ENCODE peak calls at places on chromosome X, in seven cellular contexts. K is dorsolateral prefrontal cortex; Z is CD8-positive, alpha-beta memory T cell; M is aorta; P is neuronal stem cell; I is MM.1S; R is lung. E is an unnamed sample.

GRCh38 chrX:115525486-115525885 is 35.5 kb upstream of the PLS3 start:
- DNase-seq in Z (no peak), K (no peak), I (no peak), P (no peak), M (no peak), R (peak), E (no peak)

GRCh38 chrX:267771-268261 is 13.4 kb upstream of the PLCXD1 start:
- DNase-seq in K (no peak), R (no peak), I (no peak), P (no peak), Z (no peak), M (peak), E (no peak)

GRCh38 chrX:130413415-130413814 is 11.6 kb downstream of the RBMX2 start:
- DNase-seq in P (no peak), M (no peak), I (no peak), K (no peak), R (no peak), Z (no peak), E (peak)

GRCh38 chrX:10656214-10656613 is 35.8 kb upstream of the MID1 start:
- DNase-seq in K (no peak), R (no peak), Z (no peak), P (no peak), M (no peak), I (no peak), E (no peak)

GRCh38 chrX:34559325-34559724 is 97.8 kb downstream of the TMEM47 start:
- DNase-seq in I (peak), M (no peak), Z (no peak), P (no peak), R (no peak), K (no peak), E (no peak)

GRCh38 chrX:111145878-111146277 is 49.9 kb downstream of the PAK3 start:
- DNase-seq in K (no peak), M (no peak), R (no peak), P (no peak), Z (no peak), I (no peak), E (no peak)

GRCh38 chrX:7347465-7347864 is 199.5 kb upstream of the PUDP start:
- DNase-seq in R (no peak), P (no peak), I (no peak), Z (no peak), M (no peak), K (no peak), E (no peak)

GRCh38 chrX:48560681-48561080 is 13.6 kb upstream of the RBM3 start:
- DNase-seq in M (no peak), R (no peak), K (no peak), I (no peak), Z (no peak), P (no peak), E (no peak)

GRCh38 chrX:132467029-132467428 is 21.8 kb downstream of the MBNL3 start:
- DNase-seq in M (no peak), P (no peak), I (no peak), K (no peak), Z (no peak), R (no peak), E (no peak)

GRCh38 chrX:51825432-51825831 is 68.0 kb upstream of the MAGED1 start:
- DNase-seq in Z (no peak), P (no peak), K (no peak), R (no peak), M (no peak), I (peak), E (no peak)

GRCh38 chrX:122552291-122552800 is 631.7 kb upstream of the GRIA3 start:
- DNase-seq in P (no peak), I (no peak), K (no peak), Z (no peak), M (no peak), R (no peak), E (no peak)

GRCh38 chrX:70436380-70436779 is 8.3 kb upstream of the DLG3 start:
- DNase-seq in Z (no peak), P (no peak), K (no peak), M (no peak), I (no peak), R (no peak), E (no peak)

GRCh38 chrX:70433848-70434351 is 10.7 kb upstream of the DLG3 start:
- DNase-seq in R (peak), I (peak), Z (peak), M (peak), P (peak), K (peak), E (peak)

GRCh38 chrX:70434914-70435586 is 9.6 kb upstream of the DLG3 start:
- DNase-seq in K (no peak), P (no peak), R (no peak), M (no peak), I (peak), Z (peak), E (no peak)

GRCh38 chrX:70434352-70434866 is 10.2 kb upstream of the DLG3 start:
- DNase-seq in I (peak), P (peak), M (peak), K (peak), R (peak), Z (peak), E (no peak)

GRCh38 chrX:70432936-70433847 is 10.1 kb downstream of the GDPD2 start:
- DNase-seq in I (peak), K (no peak), R (no peak), Z (no peak), P (no peak), M (no peak), E (no peak)
- H3K27ac ChIP-seq in I (peak), K (no peak), R (no peak), Z (peak), P (no peak), M (no peak), E (no peak)

GRCh38 chrX:120561634-120562568 is 1.1 kb upstream of the CUL4B start:
- DNase-seq in I (no peak), P (no peak), K (no peak), Z (no peak), M (no peak), R (no peak), E (no peak)

GRCh38 chrX:120560842-120561633 is at the start of gene CUL4B:
- DNase-seq in M (peak), I (peak), R (peak), K (peak), Z (peak), P (peak), E (peak)

GRCh38 chrX:120564925-120565324 is 4.2 kb upstream of the CUL4B start:
- DNase-seq in Z (no peak), I (no peak), R (no peak), P (no peak), M (no peak), K (no peak), E (no peak)

GRCh38 chrX:120560405-120560841 is 339 bp downstream of the CUL4B start:
- DNase-seq in M (no peak), I (peak), Z (peak), R (peak), P (no peak), K (no peak), E (peak)

GRCh38 chrX:120562569-120562926 is 1.8 kb upstream of the CUL4B start:
- DNase-seq in Z (no peak), K (no peak), I (no peak), M (no peak), P (no peak), R (no peak), E (no peak)
- H3K4me3 ChIP-seq in Z (no peak), K (no peak), I (no peak), M (no peak), P (no peak), R (no peak), E (no peak)

DNA sequence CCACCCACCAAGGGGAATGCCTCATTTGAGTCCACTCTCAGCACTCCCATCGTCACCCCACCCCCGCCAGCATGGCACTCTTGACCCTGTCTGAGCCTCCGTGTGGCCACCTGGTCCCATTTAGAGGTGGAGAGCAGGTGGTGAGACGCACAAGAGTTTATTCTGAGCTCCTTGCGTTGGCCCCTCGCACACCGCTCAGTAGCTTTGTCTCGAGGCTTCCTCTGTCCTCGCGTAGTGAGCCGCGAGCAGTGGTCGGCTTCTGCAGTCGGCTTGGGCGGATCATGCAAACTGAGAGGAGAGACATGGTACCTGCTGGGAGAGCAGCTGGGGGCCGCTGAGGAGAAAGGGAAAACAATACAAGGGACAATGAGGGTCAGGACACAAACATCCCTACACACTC is 48.4 kb upstream of the ZNF157 start:
- DNase-seq in P (peak), R (no peak), K (no peak), M (peak), Z (no peak), I (no peak), E (no peak)
- H3K27ac ChIP-seq in P (peak), R (no peak), K (no peak), M (no peak), Z (no peak), I (no peak), E (no peak)

DNA sequence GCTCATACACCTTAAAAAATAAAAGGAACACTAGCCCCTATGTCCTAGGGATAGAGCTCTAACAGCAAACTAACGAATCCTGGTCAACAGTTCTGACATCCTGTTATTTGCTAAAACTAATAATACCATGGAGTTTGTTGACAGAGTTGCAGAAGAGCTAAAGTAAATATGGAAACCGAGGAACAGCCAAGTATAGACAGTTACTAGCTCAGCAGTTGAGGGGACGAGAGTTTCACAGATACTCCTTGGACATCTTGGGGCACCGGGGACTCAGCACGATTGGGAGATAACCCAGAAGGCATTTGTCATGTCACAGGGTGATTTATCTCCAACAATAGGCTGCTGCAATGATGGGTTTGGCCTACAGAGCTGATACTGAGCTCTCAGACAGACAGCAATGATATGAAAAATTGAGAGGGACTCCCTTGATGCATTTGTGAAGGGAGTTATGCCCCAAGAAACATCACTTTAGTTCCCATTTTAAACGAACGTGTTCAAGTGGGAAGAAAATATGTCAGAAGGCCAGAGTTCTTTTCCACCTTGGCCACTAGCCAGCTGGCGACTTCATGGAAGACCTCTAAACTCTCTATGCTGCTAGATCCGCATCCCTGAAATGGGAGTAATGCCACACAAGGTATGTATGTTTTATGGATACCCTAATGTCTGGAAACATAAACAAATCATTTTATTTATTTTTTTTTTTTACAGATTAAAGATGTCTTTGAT is 48.6 kb downstream of the TSC22D3 start:
- DNase-seq in P (no peak), M (peak), K (no peak), I (no peak), Z (no peak), R (no peak), E (no peak)
- H3K4me3 ChIP-seq in P (no peak), M (no peak), K (no peak), I (no peak), Z (no peak), R (no peak), E (no peak)

GRCh38 chrX:118824173-118824782 is 654 bp downstream of the ZCCHC12 start:
- DNase-seq in I (no peak), Z (no peak), R (no peak), M (no peak), K (no peak), P (no peak), E (no peak)
- H3K27ac ChIP-seq in I (no peak), Z (no peak), R (no peak), M (no peak), K (no peak), P (no peak), E (no peak)

DNA sequence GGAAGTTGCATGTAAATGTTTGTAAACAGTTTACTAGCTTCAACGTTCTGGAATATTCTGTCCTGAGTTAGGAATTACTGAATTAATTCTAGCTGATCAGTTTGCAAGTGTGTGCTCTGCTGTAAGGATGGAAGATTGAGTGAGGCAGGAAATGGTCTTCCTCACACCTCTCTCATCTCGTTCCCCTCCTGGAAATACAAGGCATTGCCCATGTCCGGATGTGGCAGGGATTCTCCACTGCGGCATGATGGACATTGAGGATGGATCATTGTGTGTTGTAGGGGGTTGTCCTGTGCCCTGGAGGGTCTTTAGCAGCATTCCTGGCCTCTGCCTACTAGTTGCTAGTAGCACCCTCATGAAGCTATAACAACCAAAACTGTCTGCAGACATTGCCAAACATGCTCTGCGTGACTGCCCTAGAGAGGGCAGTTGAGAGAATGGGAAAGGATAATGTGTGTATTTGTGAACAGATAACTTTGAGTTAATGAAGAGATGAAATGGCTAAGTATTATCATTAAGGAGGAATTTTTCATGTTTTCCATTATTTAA is 12.6 kb downstream of the CA5B start:
- DNase-seq in P (no peak), R (no peak), Z (peak), M (no peak), I (no peak), K (no peak), E (no peak)
- H3K4me3 ChIP-seq in P (no peak), R (no peak), Z (peak), M (no peak), I (no peak), K (no peak), E (no peak)

DNA sequence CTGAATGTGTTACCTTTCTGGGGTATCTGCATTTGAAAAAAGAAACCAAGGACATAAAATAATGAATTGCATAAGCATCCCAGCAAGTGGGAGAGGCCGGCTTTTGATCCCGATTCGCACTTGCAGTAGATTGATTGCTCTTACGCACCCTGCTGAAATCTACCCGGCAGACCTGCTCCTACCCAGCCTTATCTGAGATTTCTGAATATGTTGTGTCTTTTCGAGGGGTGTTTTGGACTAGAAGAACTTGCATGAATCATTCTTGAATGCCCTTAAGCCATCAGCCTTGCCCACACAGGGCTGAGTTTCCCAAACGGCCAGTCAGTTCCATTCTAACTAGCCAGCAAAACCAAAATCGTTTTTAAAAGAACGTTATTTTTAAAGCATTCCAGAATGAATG is 174.4 kb upstream of the BCOR start:
- DNase-seq in K (no peak), M (no peak), R (no peak), P (no peak), Z (no peak), I (no peak), E (no peak)
- H3K27ac ChIP-seq in K (no peak), M (no peak), R (no peak), P (no peak), Z (no peak), I (no peak), E (no peak)

DNA sequence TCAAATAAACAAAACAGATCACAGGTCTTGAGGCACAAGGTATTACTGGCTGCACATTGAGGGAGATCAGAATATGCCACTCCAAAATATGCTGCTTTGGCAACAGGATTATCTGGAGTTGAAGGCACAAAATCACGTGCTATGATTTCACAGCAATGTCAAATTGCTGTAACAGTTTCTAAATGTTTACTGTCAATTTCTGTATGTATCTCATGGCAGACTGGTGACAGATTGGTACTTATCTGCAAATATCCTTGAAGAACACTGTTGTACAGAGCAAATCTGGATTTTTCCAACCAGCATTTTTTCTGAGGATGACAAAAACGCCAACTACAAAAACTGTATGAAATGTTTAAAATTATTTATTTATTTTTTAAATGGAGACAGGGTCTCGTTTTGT is 26.7 kb downstream of the GPR82 start:
- DNase-seq in I (no peak), R (no peak), M (no peak), Z (no peak), P (no peak), K (no peak), E (no peak)
- H3K4me3 ChIP-seq in I (no peak), R (no peak), M (no peak), Z (no peak), P (no peak), K (no peak), E (no peak)

DNA sequence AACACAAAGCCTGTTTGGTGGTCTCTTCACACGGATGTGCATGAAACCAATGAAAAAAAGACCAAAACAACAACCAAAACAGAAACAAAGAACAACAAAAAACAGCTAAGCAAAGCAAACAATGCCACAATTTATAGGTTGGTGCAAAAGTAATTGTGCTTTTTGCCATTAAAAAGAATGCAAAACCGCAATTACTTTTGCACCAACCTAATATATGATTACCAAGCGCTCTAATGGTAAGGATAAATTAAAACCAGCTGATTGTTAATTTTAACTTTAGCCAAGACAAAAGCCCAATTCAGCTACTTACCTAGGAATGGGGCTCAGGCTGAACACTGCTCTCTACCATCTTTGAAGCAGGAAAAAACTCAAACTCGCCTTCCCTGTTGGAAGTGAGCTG is 29.4 kb upstream of the TMSB4X start:
- DNase-seq in P (no peak), Z (no peak), R (no peak), M (no peak), K (no peak), I (no peak), E (no peak)
- H3K27ac ChIP-seq in P (no peak), Z (no peak), R (no peak), M (no peak), K (no peak), I (no peak), E (no peak)

DNA sequence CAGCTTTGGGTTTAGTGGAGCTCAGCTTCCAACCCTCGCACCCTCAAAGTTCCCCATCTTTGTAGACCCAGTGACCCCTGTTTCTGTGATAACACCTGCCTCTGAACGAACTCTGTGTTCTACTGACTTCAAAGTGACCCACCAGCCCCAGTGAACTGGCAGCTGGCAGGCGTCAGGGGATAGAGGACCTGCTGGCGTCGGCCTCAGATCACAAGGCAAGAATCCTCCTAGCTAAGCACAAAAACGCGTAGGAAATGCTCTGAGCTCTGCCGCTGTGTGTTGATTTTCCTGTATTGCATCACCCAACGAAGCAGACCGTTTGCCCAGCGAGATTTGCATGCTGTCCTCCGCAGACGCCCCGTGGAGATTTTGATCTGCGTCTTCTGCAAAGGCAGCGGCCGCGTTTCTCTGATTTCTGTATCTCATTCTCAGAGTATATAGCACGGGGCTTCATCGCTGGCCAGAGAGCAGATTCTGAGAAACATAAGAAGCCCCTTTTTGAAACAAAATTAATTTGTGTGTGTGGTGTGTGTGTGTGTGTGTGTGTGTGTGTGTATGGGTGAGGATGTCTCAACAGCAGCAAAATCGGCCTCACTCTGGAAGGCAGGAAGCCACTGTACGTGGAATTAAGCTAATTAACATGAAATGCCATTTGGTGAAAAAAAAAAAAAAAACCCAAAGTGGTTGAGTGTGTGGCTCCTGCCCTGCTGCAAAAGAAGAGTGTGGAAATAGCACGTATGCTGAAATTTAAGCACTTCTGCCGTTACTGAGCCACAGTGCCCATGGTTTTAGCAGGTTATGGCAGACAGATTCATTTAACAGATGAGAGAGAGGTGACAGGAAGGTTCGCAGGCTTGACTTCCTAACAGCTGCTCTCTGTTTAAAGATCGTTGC is 29.2 kb upstream of the ASMTL start:
- DNase-seq in M (peak), R (peak), Z (peak), P (no peak), K (no peak), I (peak), E (peak)
- H3K4me3 ChIP-seq in M (no peak), R (no peak), Z (peak), P (peak), K (no peak), I (peak), E (no peak)

E was measured in HL-60.